ENCODE peak calls at places on chromosomes 11 and 22, in six cellular contexts. One of them, this sample, is unnamed.

GRCh38 chr11:101478587-101479375 is 105.0 kb downstream of the TRPC6 start:
- DNase-seq in ovary: no peak
- DNase-seq in hepatocyte: no peak
- DNase-seq in cardiac muscle cell: peak
- DNase-seq in tibial artery: no peak
- DNase-seq in HFF-Myc: no peak
- DNase-seq in this sample: peak

GRCh38 chr11:83706581-83706980 is 420.4 kb upstream of the CCDC90B start:
- DNase-seq in cardiac muscle cell: no peak
- DNase-seq in HFF-Myc: no peak
- DNase-seq in tibial artery: no peak
- DNase-seq in ovary: no peak
- DNase-seq in hepatocyte: no peak
- DNase-seq in this sample: no peak

GRCh38 chr11:96149743-96150555 is 193.0 kb downstream of the MAML2 start:
- DNase-seq in HFF-Myc: no peak
- DNase-seq in hepatocyte: peak
- DNase-seq in cardiac muscle cell: no peak
- DNase-seq in ovary: no peak
- DNase-seq in tibial artery: no peak
- DNase-seq in this sample: no peak

GRCh38 chr11:107859459-107860239 is 1.1 kb upstream of the SLC35F2 start:
- DNase-seq in tibial artery: peak
- DNase-seq in ovary: peak
- DNase-seq in cardiac muscle cell: no peak
- DNase-seq in hepatocyte: peak
- DNase-seq in HFF-Myc: no peak
- DNase-seq in this sample: peak

GRCh38 chr22:47207846-47208554 is 445.6 kb downstream of the TBC1D22A start:
- DNase-seq in tibial artery: peak
- DNase-seq in HFF-Myc: no peak
- DNase-seq in hepatocyte: no peak
- DNase-seq in cardiac muscle cell: no peak
- DNase-seq in ovary: no peak
- DNase-seq in this sample: no peak

GRCh38 chr11:129595043-129595962 is 219.7 kb downstream of the BARX2 start:
- DNase-seq in HFF-Myc: no peak
- DNase-seq in ovary: no peak
- DNase-seq in tibial artery: no peak
- DNase-seq in cardiac muscle cell: peak
- DNase-seq in hepatocyte: no peak
- DNase-seq in this sample: no peak

GRCh38 chr22:38706101-38706884 is 549 bp downstream of the GTPBP1 start:
- DNase-seq in HFF-Myc: no peak
- DNase-seq in cardiac muscle cell: peak
- DNase-seq in hepatocyte: peak
- DNase-seq in ovary: peak
- DNase-seq in tibial artery: peak
- DNase-seq in this sample: peak

GRCh38 chr22:36204641-36205032 is 3.0 kb upstream of the APOL4 start:
- DNase-seq in tibial artery: no peak
- DNase-seq in HFF-Myc: no peak
- DNase-seq in ovary: no peak
- DNase-seq in cardiac muscle cell: peak
- DNase-seq in hepatocyte: no peak
- DNase-seq in this sample: no peak

GRCh38 chr11:8932564-8933180 is at the start of gene C11orf16:
- DNase-seq in tibial artery: no peak
- DNase-seq in cardiac muscle cell: no peak
- DNase-seq in HFF-Myc: no peak
- DNase-seq in hepatocyte: no peak
- DNase-seq in ovary: no peak
- DNase-seq in this sample: no peak

GRCh38 chr11:61682093-61682732 is 2.0 kb downstream of the DAGLA start:
- DNase-seq in tibial artery: no peak
- DNase-seq in cardiac muscle cell: no peak
- DNase-seq in ovary: no peak
- DNase-seq in HFF-Myc: no peak
- DNase-seq in hepatocyte: peak
- DNase-seq in this sample: no peak

GRCh38 chr11:67374571-67375276 is 1.3 kb upstream of the CLCF1 start:
- DNase-seq in cardiac muscle cell: no peak
- DNase-seq in ovary: no peak
- DNase-seq in tibial artery: no peak
- DNase-seq in HFF-Myc: no peak
- DNase-seq in hepatocyte: no peak
- DNase-seq in this sample: no peak

GRCh38 chr11:124608146-124608545 is 3.1 kb upstream of the PANX3 start:
- DNase-seq in hepatocyte: peak
- DNase-seq in HFF-Myc: no peak
- DNase-seq in ovary: no peak
- DNase-seq in tibial artery: no peak
- DNase-seq in cardiac muscle cell: no peak
- DNase-seq in this sample: no peak

GRCh38 chr22:24516301-24516737 is 21.2 kb downstream of the UPB1 start:
- DNase-seq in HFF-Myc: no peak
- DNase-seq in cardiac muscle cell: no peak
- DNase-seq in ovary: no peak
- DNase-seq in hepatocyte: peak
- DNase-seq in tibial artery: no peak
- DNase-seq in this sample: no peak

GRCh38 chr11:34627197-34627596 is 6.3 kb downstream of the EHF start:
- DNase-seq in cardiac muscle cell: no peak
- DNase-seq in tibial artery: no peak
- DNase-seq in HFF-Myc: no peak
- DNase-seq in hepatocyte: no peak
- DNase-seq in ovary: no peak
- DNase-seq in this sample: no peak

GRCh38 chr22:35349368-35349703 is 31.6 kb upstream of the HMOX1 start:
- DNase-seq in cardiac muscle cell: no peak
- DNase-seq in tibial artery: no peak
- DNase-seq in HFF-Myc: no peak
- DNase-seq in ovary: no peak
- DNase-seq in hepatocyte: no peak
- DNase-seq in this sample: no peak

GRCh38 chr11:56910046-56910753 is 78.5 kb upstream of the OR5AK2 start:
- DNase-seq in tibial artery: no peak
- DNase-seq in ovary: no peak
- DNase-seq in hepatocyte: peak
- DNase-seq in HFF-Myc: no peak
- DNase-seq in cardiac muscle cell: no peak
- DNase-seq in this sample: no peak

GRCh38 chr22:24492391-24492790 is 2.7 kb upstream of the UPB1 start:
- DNase-seq in hepatocyte: no peak
- DNase-seq in cardiac muscle cell: no peak
- DNase-seq in HFF-Myc: no peak
- DNase-seq in ovary: no peak
- DNase-seq in tibial artery: no peak
- DNase-seq in this sample: no peak

GRCh38 chr11:70916321-70916720 is 336.1 kb downstream of the SHANK2 start:
- DNase-seq in hepatocyte: no peak
- DNase-seq in tibial artery: peak
- DNase-seq in cardiac muscle cell: no peak
- DNase-seq in ovary: no peak
- DNase-seq in HFF-Myc: no peak
- DNase-seq in this sample: no peak

GRCh38 chr11:134559617-134559992 is 147.6 kb upstream of the B3GAT1 start:
- DNase-seq in cardiac muscle cell: no peak
- DNase-seq in tibial artery: peak
- DNase-seq in ovary: no peak
- DNase-seq in hepatocyte: no peak
- DNase-seq in HFF-Myc: no peak
- DNase-seq in this sample: no peak

GRCh38 chr11:63920870-63921417 is 4.0 kb upstream of the RCOR2 start:
- DNase-seq in cardiac muscle cell: peak
- DNase-seq in tibial artery: no peak
- DNase-seq in ovary: no peak
- DNase-seq in hepatocyte: peak
- DNase-seq in HFF-Myc: no peak
- DNase-seq in this sample: no peak

GRCh38 chr11:19659529-19659928 is 53.1 kb upstream of the NAV2 start:
- DNase-seq in ovary: no peak
- DNase-seq in hepatocyte: no peak
- DNase-seq in cardiac muscle cell: no peak
- DNase-seq in tibial artery: no peak
- DNase-seq in HFF-Myc: no peak
- DNase-seq in this sample: no peak

GRCh38 chr11:70623906-70624597 is 225.7 kb downstream of the CTTN start:
- DNase-seq in tibial artery: no peak
- DNase-seq in ovary: no peak
- DNase-seq in HFF-Myc: no peak
- DNase-seq in hepatocyte: no peak
- DNase-seq in cardiac muscle cell: no peak
- DNase-seq in this sample: no peak

GRCh38 chr11:73320786-73321325 is 12.8 kb downstream of the ARHGEF17 start:
- DNase-seq in cardiac muscle cell: no peak
- DNase-seq in tibial artery: peak
- DNase-seq in hepatocyte: no peak
- DNase-seq in HFF-Myc: no peak
- DNase-seq in ovary: no peak
- DNase-seq in this sample: no peak

GRCh38 chr11:34585870-34586654 is 34.8 kb upstream of the EHF start:
- DNase-seq in HFF-Myc: peak
- DNase-seq in cardiac muscle cell: peak
- DNase-seq in ovary: no peak
- DNase-seq in hepatocyte: peak
- DNase-seq in tibial artery: no peak
- DNase-seq in this sample: no peak

GRCh38 chr11:88231894-88232482 is 56.7 kb upstream of the RAB38 start:
- DNase-seq in HFF-Myc: peak
- DNase-seq in tibial artery: no peak
- DNase-seq in hepatocyte: peak
- DNase-seq in ovary: no peak
- DNase-seq in cardiac muscle cell: peak
- DNase-seq in this sample: no peak

GRCh38 chr11:65575568-65576231 is at the start of gene EHBP1L1:
- DNase-seq in cardiac muscle cell: peak
- DNase-seq in ovary: peak
- DNase-seq in HFF-Myc: no peak
- DNase-seq in hepatocyte: peak
- DNase-seq in tibial artery: peak
- DNase-seq in this sample: peak

GRCh38 chr11:126990716-126991480 is 9.7 kb downstream of the KIRREL3 start:
- DNase-seq in tibial artery: no peak
- DNase-seq in ovary: no peak
- DNase-seq in hepatocyte: no peak
- DNase-seq in HFF-Myc: no peak
- DNase-seq in cardiac muscle cell: no peak
- DNase-seq in this sample: no peak
- TF ChIP-seq CTCF in tibial artery: no peak
- TF ChIP-seq CTCF in ovary: no peak
- TF ChIP-seq CTCF in hepatocyte: no peak
- TF ChIP-seq CTCF in HFF-Myc: no peak
- TF ChIP-seq CTCF in cardiac muscle cell: peak
- TF ChIP-seq CTCF in this sample: peak

GRCh38 chr22:28951530-28951929 is 68.2 kb downstream of the ZNRF3 start:
- DNase-seq in hepatocyte: no peak
- DNase-seq in HFF-Myc: no peak
- DNase-seq in cardiac muscle cell: no peak
- DNase-seq in tibial artery: no peak
- DNase-seq in ovary: no peak
- DNase-seq in this sample: no peak

GRCh38 chr22:28952857-28953256 is 69.5 kb downstream of the ZNRF3 start:
- DNase-seq in hepatocyte: no peak
- DNase-seq in ovary: no peak
- DNase-seq in HFF-Myc: no peak
- DNase-seq in tibial artery: no peak
- DNase-seq in cardiac muscle cell: no peak
- DNase-seq in this sample: peak

GRCh38 chr22:28949788-28950187 is 66.4 kb downstream of the ZNRF3 start:
- DNase-seq in tibial artery: no peak
- DNase-seq in hepatocyte: no peak
- DNase-seq in ovary: no peak
- DNase-seq in cardiac muscle cell: no peak
- DNase-seq in HFF-Myc: no peak
- DNase-seq in this sample: no peak

GRCh38 chr22:28951969-28952521 is 68.7 kb downstream of the ZNRF3 start:
- DNase-seq in hepatocyte: peak
- DNase-seq in cardiac muscle cell: no peak
- DNase-seq in tibial artery: peak
- DNase-seq in ovary: peak
- DNase-seq in HFF-Myc: no peak
- DNase-seq in this sample: no peak

GRCh38 chr22:28950567-28951411 is 67.4 kb downstream of the ZNRF3 start:
- DNase-seq in HFF-Myc: no peak
- DNase-seq in ovary: no peak
- DNase-seq in tibial artery: no peak
- DNase-seq in cardiac muscle cell: no peak
- DNase-seq in hepatocyte: no peak
- DNase-seq in this sample: no peak
- TF ChIP-seq CTCF in HFF-Myc: no peak
- TF ChIP-seq CTCF in ovary: no peak
- TF ChIP-seq CTCF in tibial artery: no peak
- TF ChIP-seq CTCF in cardiac muscle cell: no peak
- TF ChIP-seq CTCF in hepatocyte: no peak
- TF ChIP-seq CTCF in this sample: no peak

DNA sequence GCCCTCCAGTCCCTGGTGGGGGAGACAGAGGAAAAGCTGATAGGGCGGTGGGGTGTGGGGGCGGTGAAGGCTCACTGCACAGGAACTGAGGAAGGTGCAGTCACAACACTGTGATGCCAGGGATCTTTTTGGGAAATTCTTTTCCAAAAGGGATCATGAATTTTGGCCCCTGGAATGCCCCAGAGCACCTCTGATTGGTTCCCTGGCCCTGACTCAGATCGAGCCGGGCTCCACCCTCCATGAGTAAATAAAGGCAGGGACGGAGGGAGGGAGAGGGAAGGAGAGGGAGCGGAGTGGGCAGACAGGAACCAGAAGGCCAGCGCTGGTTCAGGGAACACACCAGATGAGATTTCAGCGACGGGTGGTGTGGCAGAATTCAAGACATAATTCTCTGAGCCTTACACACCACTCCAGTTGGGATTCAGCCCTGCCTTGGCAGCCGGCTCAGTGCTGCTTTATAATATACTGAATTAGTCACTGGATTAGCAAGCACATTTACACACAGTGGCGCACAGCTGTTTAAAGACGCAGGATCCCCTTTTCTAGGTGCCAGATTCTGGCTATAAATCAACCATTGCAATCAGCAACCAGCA is 80.3 kb downstream of the ETS1 start:
- DNase-seq in tibial artery: peak
- DNase-seq in ovary: peak
- DNase-seq in hepatocyte: peak
- DNase-seq in cardiac muscle cell: no peak
- DNase-seq in HFF-Myc: peak
- DNase-seq in this sample: peak
- TF ChIP-seq CTCF in tibial artery: no peak
- TF ChIP-seq CTCF in ovary: no peak
- TF ChIP-seq CTCF in hepatocyte: no peak
- TF ChIP-seq CTCF in cardiac muscle cell: no peak
- TF ChIP-seq CTCF in HFF-Myc: no peak
- TF ChIP-seq CTCF in this sample: no peak

DNA sequence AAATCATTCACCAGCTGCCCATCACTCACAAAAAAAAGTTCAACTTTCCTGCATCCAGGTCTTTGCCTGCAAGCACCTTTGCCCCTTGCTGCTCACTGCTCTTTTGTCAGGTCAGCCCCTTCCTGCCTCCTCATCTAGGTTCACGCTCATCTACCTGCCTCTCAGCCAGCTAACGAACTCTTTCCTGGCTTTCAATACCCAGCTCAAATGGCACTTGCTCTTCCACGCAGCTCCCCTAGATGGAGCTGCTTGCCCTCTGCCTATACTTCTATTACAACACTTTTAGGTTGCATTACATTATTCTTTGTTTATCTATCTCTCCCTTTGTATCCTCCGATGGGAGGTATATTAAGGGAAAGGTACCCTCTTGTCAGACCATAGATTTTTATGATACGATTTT is 78.9 kb upstream of the TBCEL start:
- DNase-seq in cardiac muscle cell: no peak
- DNase-seq in ovary: no peak
- DNase-seq in HFF-Myc: no peak
- DNase-seq in hepatocyte: no peak
- DNase-seq in tibial artery: no peak
- DNase-seq in this sample: no peak
- TF ChIP-seq CTCF in cardiac muscle cell: no peak
- TF ChIP-seq CTCF in ovary: no peak
- TF ChIP-seq CTCF in HFF-Myc: peak
- TF ChIP-seq CTCF in hepatocyte: no peak
- TF ChIP-seq CTCF in tibial artery: no peak
- TF ChIP-seq CTCF in this sample: peak

This sample was measured in lower lobe of right lung.